ENCODE peak calls at places on chromosomes 12 and 14, in four cellular contexts. One of them, this sample, is unnamed.
A peak's percentile ranks its signal among the peaks of the same experiment; 100 is the strongest.

GRCh38 chr14:25833341-25834121 is 764.3 kb downstream of the NOVA1 start:
- DNase-seq in H1: peak; percentile 48
- DNase-seq in GM12878: no peak
- DNase-seq in HepG2: peak; percentile 46
- DNase-seq in this sample: peak; percentile 23

GRCh38 chr14:81453166-81453766 is 53.1 kb upstream of the STON2 start:
- DNase-seq in HepG2: peak; percentile 47
- DNase-seq in GM12878: no peak
- DNase-seq in H1: peak; percentile 74
- DNase-seq in this sample: peak; percentile 38

GRCh38 chr14:37246427-37246829 is 48.7 kb downstream of the MIPOL1 start:
- DNase-seq in H1: no peak
- DNase-seq in HepG2: peak; percentile 86
- DNase-seq in GM12878: no peak
- DNase-seq in this sample: no peak

GRCh38 chr14:60508707-60509437 is at the start of gene SIX6:
- DNase-seq in GM12878: no peak
- DNase-seq in H1: peak; percentile 89
- DNase-seq in HepG2: no peak
- DNase-seq in this sample: peak; percentile 74

GRCh38 chr14:45251912-45252311 is 1.1 kb downstream of the MIS18BP1 start:
- DNase-seq in GM12878: peak; percentile 67
- DNase-seq in HepG2: peak; percentile 16
- DNase-seq in H1: no peak
- DNase-seq in this sample: no peak

GRCh38 chr14:53306267-53306721 is 153.2 kb upstream of the DDHD1 start:
- DNase-seq in HepG2: peak; percentile 19
- DNase-seq in H1: peak; percentile 61
- DNase-seq in GM12878: no peak
- DNase-seq in this sample: no peak

GRCh38 chr14:24828486-24828885 is 194.5 kb upstream of the GZMB start:
- DNase-seq in H1: no peak
- DNase-seq in GM12878: no peak
- DNase-seq in HepG2: no peak
- DNase-seq in this sample: no peak

GRCh38 chr14:72743626-72744025 is 150.3 kb downstream of the DPF3 start:
- DNase-seq in H1: peak; percentile 27
- DNase-seq in GM12878: no peak
- DNase-seq in HepG2: no peak
- DNase-seq in this sample: no peak

GRCh38 chr12:100141666-100141997 is 1.0 kb downstream of the BLTP3B start:
- DNase-seq in GM12878: no peak
- DNase-seq in H1: no peak
- DNase-seq in HepG2: no peak
- DNase-seq in this sample: no peak

GRCh38 chr12:43551971-43552559 is at the start of gene ADAMTS20:
- DNase-seq in GM12878: no peak
- DNase-seq in H1: peak; percentile 90
- DNase-seq in HepG2: no peak
- DNase-seq in this sample: peak; percentile 78

GRCh38 chr14:105939810-105940508 is 413.6 kb downstream of the TMEM121 start:
- DNase-seq in HepG2: no peak
- DNase-seq in GM12878: no peak
- DNase-seq in H1: no peak
- DNase-seq in this sample: no peak

GRCh38 chr12:42698213-42698612 is 108.7 kb upstream of the PRICKLE1 start:
- DNase-seq in HepG2: no peak
- DNase-seq in GM12878: no peak
- DNase-seq in H1: no peak
- DNase-seq in this sample: no peak

GRCh38 chr12:80293759-80294158 is 150.3 kb upstream of the PTPRQ start:
- DNase-seq in H1: no peak
- DNase-seq in HepG2: no peak
- DNase-seq in GM12878: peak; percentile 43
- DNase-seq in this sample: no peak

DNA sequence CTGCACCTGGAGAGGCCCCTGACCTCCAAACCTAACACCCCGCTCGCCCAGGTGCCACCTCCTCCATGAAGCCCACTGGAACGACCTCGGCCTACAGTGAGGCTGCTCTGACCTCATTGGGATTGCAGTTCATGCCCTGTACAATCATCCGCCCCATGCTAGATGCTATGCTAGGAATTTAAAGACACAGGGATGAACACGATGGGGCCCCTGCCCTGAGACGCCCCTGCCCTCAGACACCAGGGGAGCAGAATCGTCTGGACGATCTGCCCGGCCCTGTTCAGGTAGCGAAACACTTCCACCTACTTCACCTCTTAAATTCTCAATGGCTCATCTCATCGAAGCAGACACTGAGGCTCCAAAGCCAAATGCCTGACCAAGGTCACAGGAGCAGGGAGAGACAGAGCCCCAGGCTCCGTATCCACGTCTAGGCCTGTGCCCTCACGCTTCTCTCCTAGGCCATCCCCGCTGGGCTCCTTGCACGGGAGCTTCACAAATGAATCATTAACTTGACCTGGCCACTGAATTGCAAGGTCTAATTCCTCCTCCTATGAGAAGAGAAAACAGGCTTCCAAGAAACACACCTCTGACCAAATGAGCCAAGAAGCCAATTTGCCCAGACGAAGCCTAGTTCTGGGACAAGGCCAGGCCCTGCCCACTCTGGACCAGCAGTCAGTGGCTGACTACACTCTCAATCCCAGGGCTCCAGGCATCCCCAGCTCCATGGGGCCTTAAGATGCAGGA is 35.2 kb downstream of the SCARB1 start:
- DNase-seq in HepG2: peak; percentile 87
- DNase-seq in H1: no peak
- DNase-seq in GM12878: no peak
- DNase-seq in this sample: no peak
- TF ChIP-seq SUZ12 in HepG2: no peak
- TF ChIP-seq SUZ12 in H1: no peak
- TF ChIP-seq SUZ12 in GM12878: no peak
- TF ChIP-seq SUZ12 in this sample: no peak

DNA sequence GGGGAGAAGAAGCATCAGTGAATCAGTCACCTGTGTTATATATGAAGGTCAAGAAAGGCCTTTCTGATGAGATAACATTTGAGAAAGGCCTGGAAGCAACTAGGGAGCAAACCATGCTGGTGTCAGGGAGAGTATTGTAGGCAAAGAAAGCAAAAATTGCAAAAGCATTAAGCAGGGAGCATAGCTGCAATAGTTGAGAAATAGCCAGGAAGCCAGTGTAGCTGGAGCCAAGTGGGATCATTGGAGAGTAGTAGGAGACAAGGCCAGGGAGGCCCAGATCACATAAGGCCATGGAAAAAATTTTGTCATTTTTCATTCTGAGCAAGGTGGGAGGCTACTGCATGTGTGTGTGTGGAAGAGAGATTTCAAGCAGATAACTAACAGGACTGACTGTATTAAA is 18.8 kb upstream of the MAGOHB start:
- DNase-seq in GM12878: no peak
- DNase-seq in HepG2: no peak
- DNase-seq in H1: no peak
- DNase-seq in this sample: no peak
- TF ChIP-seq YY1 in GM12878: no peak
- TF ChIP-seq YY1 in HepG2: no peak
- TF ChIP-seq YY1 in H1: no peak
- TF ChIP-seq YY1 in this sample: no peak

GRCh38 chr12:77796775-77797174 is 33.9 kb upstream of the NAV3 start:
- DNase-seq in GM12878: no peak
- DNase-seq in HepG2: no peak
- DNase-seq in H1: no peak
- DNase-seq in this sample: no peak
- TF ChIP-seq ZNF274 in GM12878: no peak
- TF ChIP-seq ZNF274 in HepG2: no peak
- TF ChIP-seq ZNF274 in H1: no peak
- TF ChIP-seq ZNF274 in this sample: no peak

GRCh38 chr14:93045965-93046695 is 69.6 kb downstream of the ITPK1 start:
- DNase-seq in HepG2: no peak
- DNase-seq in GM12878: no peak
- DNase-seq in H1: no peak
- DNase-seq in this sample: no peak

GRCh38 chr14:93045211-93045674 is 70.5 kb downstream of the ITPK1 start:
- DNase-seq in GM12878: no peak
- DNase-seq in HepG2: peak; percentile 65
- DNase-seq in H1: no peak
- DNase-seq in this sample: peak; percentile 75

GRCh38 chr14:93044116-93044515 is 71.6 kb downstream of the ITPK1 start:
- DNase-seq in GM12878: no peak
- DNase-seq in HepG2: no peak
- DNase-seq in H1: no peak
- DNase-seq in this sample: no peak

GRCh38 chr14:93042968-93043940 is 72.5 kb downstream of the ITPK1 start:
- DNase-seq in GM12878: no peak
- DNase-seq in HepG2: peak; percentile 90
- DNase-seq in H1: no peak
- DNase-seq in this sample: no peak

GRCh38 chr14:93044601-93045000 is 71.1 kb downstream of the ITPK1 start:
- DNase-seq in GM12878: no peak
- DNase-seq in HepG2: no peak
- DNase-seq in H1: no peak
- DNase-seq in this sample: no peak
- TF ChIP-seq SUZ12 in GM12878: no peak
- TF ChIP-seq SUZ12 in HepG2: no peak
- TF ChIP-seq SUZ12 in H1: no peak
- TF ChIP-seq SUZ12 in this sample: no peak

GRCh38 chr12:120224304-120225199 is 23.6 kb upstream of the RPLP0 start:
- DNase-seq in H1: no peak
- DNase-seq in HepG2: no peak
- DNase-seq in GM12878: no peak
- DNase-seq in this sample: no peak
- TF ChIP-seq YY1 in H1: no peak
- TF ChIP-seq YY1 in HepG2: no peak
- TF ChIP-seq YY1 in GM12878: no peak
- TF ChIP-seq YY1 in this sample: no peak

DNA sequence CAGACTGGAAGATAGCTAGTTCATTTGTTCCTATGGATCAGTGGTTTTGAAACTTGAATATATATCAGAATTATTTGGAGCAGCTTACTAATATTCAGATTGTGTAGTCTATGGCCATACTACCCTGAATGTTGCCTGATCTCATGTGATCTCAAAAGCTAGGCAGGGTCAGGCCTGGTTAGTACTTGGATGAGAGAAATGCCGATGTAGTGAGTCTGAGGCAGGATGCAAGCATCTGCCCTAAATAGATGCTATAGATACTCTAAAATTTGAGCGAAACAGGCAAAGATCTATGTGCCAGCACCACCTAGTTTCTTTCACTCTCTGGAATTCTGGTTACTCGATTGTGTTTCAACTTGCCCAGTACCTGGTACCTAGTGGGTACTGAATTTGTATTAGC is 40.9 kb downstream of the FRMD6 start:
- DNase-seq in GM12878: no peak
- DNase-seq in H1: no peak
- DNase-seq in HepG2: no peak
- DNase-seq in this sample: no peak
- TF ChIP-seq ZNF274 in GM12878: no peak
- TF ChIP-seq ZNF274 in H1: no peak
- TF ChIP-seq ZNF274 in HepG2: no peak
- TF ChIP-seq ZNF274 in this sample: no peak

DNA sequence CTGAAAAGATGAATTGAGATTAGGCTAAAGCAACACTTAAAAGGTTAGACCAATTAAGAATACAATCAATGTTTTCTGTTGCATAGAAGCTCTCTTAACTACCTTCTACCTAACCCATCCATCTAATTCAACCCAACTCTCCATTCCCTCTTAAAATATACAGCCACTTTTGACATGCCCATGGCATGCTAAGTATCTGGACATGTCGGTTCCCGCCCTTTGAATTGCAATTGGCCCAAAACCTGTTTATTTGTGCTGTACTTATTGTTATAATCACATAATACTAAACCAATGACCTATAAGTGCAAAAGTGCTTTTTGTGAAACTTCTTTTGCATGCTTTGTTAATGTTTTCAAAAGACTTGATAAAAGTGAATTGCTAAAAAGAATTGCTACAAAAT is 37.6 kb upstream of the APPL2 start:
- DNase-seq in H1: no peak
- DNase-seq in HepG2: no peak
- DNase-seq in GM12878: no peak
- DNase-seq in this sample: no peak
- TF ChIP-seq SUZ12 in H1: no peak
- TF ChIP-seq SUZ12 in HepG2: no peak
- TF ChIP-seq SUZ12 in GM12878: no peak
- TF ChIP-seq SUZ12 in this sample: no peak

GRCh38 chr12:6534158-6534913 is at the start of gene GAPDH:
- DNase-seq in H1: peak; percentile 91
- DNase-seq in GM12878: peak; percentile 80
- DNase-seq in HepG2: peak; percentile 95
- DNase-seq in this sample: peak; percentile 100

GRCh38 chr12:6535697-6535946 is 1.3 kb downstream of the GAPDH start:
- DNase-seq in HepG2: no peak
- DNase-seq in H1: no peak
- DNase-seq in GM12878: no peak
- DNase-seq in this sample: no peak

GRCh38 chr12:6535960-6536847 is 1.9 kb downstream of the GAPDH start:
- DNase-seq in GM12878: no peak
- DNase-seq in HepG2: peak; percentile 23
- DNase-seq in H1: no peak
- DNase-seq in this sample: no peak

GRCh38 chr12:6533653-6534157 is 612 bp upstream of the GAPDH start:
- DNase-seq in H1: peak; percentile 90
- DNase-seq in HepG2: peak; percentile 86
- DNase-seq in GM12878: no peak
- DNase-seq in this sample: peak; percentile 98

GRCh38 chr12:6534914-6535696 is 788 bp downstream of the GAPDH start:
- DNase-seq in HepG2: peak; percentile 22
- DNase-seq in GM12878: no peak
- DNase-seq in H1: peak; percentile 79
- DNase-seq in this sample: peak; percentile 77
- TF ChIP-seq YY1 in HepG2: peak; percentile 78
- TF ChIP-seq YY1 in GM12878: peak; percentile 85
- TF ChIP-seq YY1 in H1: peak; percentile 90
- TF ChIP-seq YY1 in this sample: peak; percentile 53

GRCh38 chr12:105102673-105103072 is 4.9 kb upstream of the WASHC4 start:
- DNase-seq in GM12878: no peak
- DNase-seq in H1: no peak
- DNase-seq in HepG2: no peak
- DNase-seq in this sample: no peak

GRCh38 chr12:105104762-105105161 is 2.8 kb upstream of the WASHC4 start:
- DNase-seq in HepG2: no peak
- DNase-seq in GM12878: no peak
- DNase-seq in H1: no peak
- DNase-seq in this sample: no peak

GRCh38 chr12:105099355-105099754 is 8.2 kb upstream of the WASHC4 start:
- DNase-seq in HepG2: no peak
- DNase-seq in GM12878: no peak
- DNase-seq in H1: no peak
- DNase-seq in this sample: no peak

GRCh38 chr12:105100207-105100985 is 7.1 kb upstream of the WASHC4 start:
- DNase-seq in HepG2: no peak
- DNase-seq in GM12878: no peak
- DNase-seq in H1: no peak
- DNase-seq in this sample: no peak

GRCh38 chr12:105100998-105101397 is 6.5 kb upstream of the WASHC4 start:
- DNase-seq in H1: no peak
- DNase-seq in HepG2: no peak
- DNase-seq in GM12878: no peak
- DNase-seq in this sample: no peak
- TF ChIP-seq ZNF274 in H1: no peak
- TF ChIP-seq ZNF274 in HepG2: no peak
- TF ChIP-seq ZNF274 in GM12878: no peak
- TF ChIP-seq ZNF274 in this sample: no peak

This sample was measured in NT2/D1.